ENCODE peak calls at places on chromosome 18, in ten cellular contexts. One of them, this sample, is unnamed.

GRCh38 chr18:54964741-54965140 is 5.5 kb upstream of the CCDC68 start:
- DNase-seq in activated T-cell treated with anti-CD3 and anti-CD28 coated beads for 1 hour: no peak
- DNase-seq in kidney tubule cell: no peak
- DNase-seq in smooth muscle cell of the brain vasculature: no peak
- DNase-seq in naive thymus-derived CD4-positive, alpha-beta T cell: no peak
- DNase-seq in Peyer's patch: no peak
- DNase-seq in SJSA1: no peak
- DNase-seq in heart left ventricle: no peak
- DNase-seq in CD4-positive, alpha-beta memory T cell: no peak
- DNase-seq in iris pigment epithelial cell: peak
- DNase-seq in this sample: no peak

GRCh38 chr18:48875942-48876511 is 74.7 kb downstream of the SMAD7 start:
- DNase-seq in activated T-cell treated with anti-CD3 and anti-CD28 coated beads for 1 hour: no peak
- DNase-seq in kidney tubule cell: peak
- DNase-seq in smooth muscle cell of the brain vasculature: no peak
- DNase-seq in naive thymus-derived CD4-positive, alpha-beta T cell: no peak
- DNase-seq in Peyer's patch: no peak
- DNase-seq in SJSA1: no peak
- DNase-seq in heart left ventricle: no peak
- DNase-seq in CD4-positive, alpha-beta memory T cell: no peak
- DNase-seq in iris pigment epithelial cell: no peak
- DNase-seq in this sample: no peak

GRCh38 chr18:63099026-63099840 is 220.3 kb downstream of the BCL2 start:
- DNase-seq in activated T-cell treated with anti-CD3 and anti-CD28 coated beads for 1 hour: no peak
- DNase-seq in kidney tubule cell: no peak
- DNase-seq in smooth muscle cell of the brain vasculature: no peak
- DNase-seq in naive thymus-derived CD4-positive, alpha-beta T cell: no peak
- DNase-seq in Peyer's patch: peak
- DNase-seq in SJSA1: no peak
- DNase-seq in heart left ventricle: no peak
- DNase-seq in CD4-positive, alpha-beta memory T cell: no peak
- DNase-seq in iris pigment epithelial cell: no peak
- DNase-seq in this sample: no peak

GRCh38 chr18:36831139-36831538 is 2.2 kb downstream of the KIAA1328 start:
- DNase-seq in activated T-cell treated with anti-CD3 and anti-CD28 coated beads for 1 hour: no peak
- DNase-seq in kidney tubule cell: peak
- DNase-seq in smooth muscle cell of the brain vasculature: no peak
- DNase-seq in naive thymus-derived CD4-positive, alpha-beta T cell: no peak
- DNase-seq in Peyer's patch: no peak
- DNase-seq in SJSA1: no peak
- DNase-seq in heart left ventricle: no peak
- DNase-seq in CD4-positive, alpha-beta memory T cell: no peak
- DNase-seq in iris pigment epithelial cell: peak
- DNase-seq in this sample: no peak

GRCh38 chr18:1014951-1015627 is 110.4 kb downstream of the ADCYAP1 start:
- DNase-seq in activated T-cell treated with anti-CD3 and anti-CD28 coated beads for 1 hour: no peak
- DNase-seq in kidney tubule cell: peak
- DNase-seq in smooth muscle cell of the brain vasculature: no peak
- DNase-seq in naive thymus-derived CD4-positive, alpha-beta T cell: no peak
- DNase-seq in Peyer's patch: no peak
- DNase-seq in SJSA1: peak
- DNase-seq in heart left ventricle: no peak
- DNase-seq in CD4-positive, alpha-beta memory T cell: no peak
- DNase-seq in iris pigment epithelial cell: peak
- DNase-seq in this sample: no peak

GRCh38 chr18:61628085-61628484 is 264.7 kb downstream of the RNF152 start:
- DNase-seq in activated T-cell treated with anti-CD3 and anti-CD28 coated beads for 1 hour: no peak
- DNase-seq in kidney tubule cell: peak
- DNase-seq in smooth muscle cell of the brain vasculature: no peak
- DNase-seq in naive thymus-derived CD4-positive, alpha-beta T cell: no peak
- DNase-seq in Peyer's patch: no peak
- DNase-seq in SJSA1: no peak
- DNase-seq in heart left ventricle: no peak
- DNase-seq in CD4-positive, alpha-beta memory T cell: no peak
- DNase-seq in iris pigment epithelial cell: peak
- DNase-seq in this sample: no peak

GRCh38 chr18:41939326-41939725 is 15.7 kb upstream of the PIK3C3 start:
- DNase-seq in activated T-cell treated with anti-CD3 and anti-CD28 coated beads for 1 hour: no peak
- DNase-seq in kidney tubule cell: peak
- DNase-seq in smooth muscle cell of the brain vasculature: no peak
- DNase-seq in naive thymus-derived CD4-positive, alpha-beta T cell: no peak
- DNase-seq in Peyer's patch: no peak
- DNase-seq in SJSA1: no peak
- DNase-seq in heart left ventricle: no peak
- DNase-seq in CD4-positive, alpha-beta memory T cell: no peak
- DNase-seq in iris pigment epithelial cell: peak
- DNase-seq in this sample: no peak

GRCh38 chr18:58394607-58395425 is 234.1 kb downstream of the ALPK2 start:
- DNase-seq in activated T-cell treated with anti-CD3 and anti-CD28 coated beads for 1 hour: no peak
- DNase-seq in kidney tubule cell: peak
- DNase-seq in smooth muscle cell of the brain vasculature: no peak
- DNase-seq in naive thymus-derived CD4-positive, alpha-beta T cell: no peak
- DNase-seq in Peyer's patch: no peak
- DNase-seq in SJSA1: no peak
- DNase-seq in heart left ventricle: no peak
- DNase-seq in CD4-positive, alpha-beta memory T cell: no peak
- DNase-seq in iris pigment epithelial cell: peak
- DNase-seq in this sample: no peak

GRCh38 chr18:74257083-74257482 is 34.7 kb downstream of the CYB5A start:
- DNase-seq in activated T-cell treated with anti-CD3 and anti-CD28 coated beads for 1 hour: no peak
- DNase-seq in kidney tubule cell: no peak
- DNase-seq in smooth muscle cell of the brain vasculature: no peak
- DNase-seq in naive thymus-derived CD4-positive, alpha-beta T cell: no peak
- DNase-seq in Peyer's patch: no peak
- DNase-seq in SJSA1: no peak
- DNase-seq in heart left ventricle: no peak
- DNase-seq in CD4-positive, alpha-beta memory T cell: no peak
- DNase-seq in iris pigment epithelial cell: no peak
- DNase-seq in this sample: no peak

GRCh38 chr18:51030537-51031258 is 685 bp downstream of the SMAD4 start:
- DNase-seq in activated T-cell treated with anti-CD3 and anti-CD28 coated beads for 1 hour: peak
- DNase-seq in kidney tubule cell: peak
- DNase-seq in smooth muscle cell of the brain vasculature: no peak
- DNase-seq in naive thymus-derived CD4-positive, alpha-beta T cell: peak
- DNase-seq in Peyer's patch: peak
- DNase-seq in SJSA1: peak
- DNase-seq in heart left ventricle: peak
- DNase-seq in CD4-positive, alpha-beta memory T cell: peak
- DNase-seq in iris pigment epithelial cell: peak
- DNase-seq in this sample: no peak

GRCh38 chr18:35345460-35345921 is 1.3 kb upstream of the ZNF24 start:
- DNase-seq in activated T-cell treated with anti-CD3 and anti-CD28 coated beads for 1 hour: no peak
- DNase-seq in kidney tubule cell: peak
- DNase-seq in smooth muscle cell of the brain vasculature: no peak
- DNase-seq in naive thymus-derived CD4-positive, alpha-beta T cell: no peak
- DNase-seq in Peyer's patch: no peak
- DNase-seq in SJSA1: no peak
- DNase-seq in heart left ventricle: no peak
- DNase-seq in CD4-positive, alpha-beta memory T cell: no peak
- DNase-seq in iris pigment epithelial cell: peak
- DNase-seq in this sample: no peak

GRCh38 chr18:28735731-28736130 is 558.8 kb upstream of the CDH2 start:
- DNase-seq in activated T-cell treated with anti-CD3 and anti-CD28 coated beads for 1 hour: no peak
- DNase-seq in kidney tubule cell: peak
- DNase-seq in smooth muscle cell of the brain vasculature: no peak
- DNase-seq in naive thymus-derived CD4-positive, alpha-beta T cell: no peak
- DNase-seq in Peyer's patch: no peak
- DNase-seq in SJSA1: no peak
- DNase-seq in heart left ventricle: no peak
- DNase-seq in CD4-positive, alpha-beta memory T cell: no peak
- DNase-seq in iris pigment epithelial cell: peak
- DNase-seq in this sample: no peak

GRCh38 chr18:74064510-74064909 is 83.1 kb downstream of the FBXO15 start:
- DNase-seq in activated T-cell treated with anti-CD3 and anti-CD28 coated beads for 1 hour: no peak
- DNase-seq in kidney tubule cell: no peak
- DNase-seq in smooth muscle cell of the brain vasculature: no peak
- DNase-seq in naive thymus-derived CD4-positive, alpha-beta T cell: peak
- DNase-seq in Peyer's patch: no peak
- DNase-seq in SJSA1: no peak
- DNase-seq in heart left ventricle: no peak
- DNase-seq in CD4-positive, alpha-beta memory T cell: no peak
- DNase-seq in iris pigment epithelial cell: no peak
- DNase-seq in this sample: no peak

GRCh38 chr18:22280453-22280750 is 111.0 kb downstream of the GATA6 start:
- DNase-seq in activated T-cell treated with anti-CD3 and anti-CD28 coated beads for 1 hour: no peak
- DNase-seq in kidney tubule cell: no peak
- DNase-seq in smooth muscle cell of the brain vasculature: no peak
- DNase-seq in naive thymus-derived CD4-positive, alpha-beta T cell: no peak
- DNase-seq in Peyer's patch: no peak
- DNase-seq in SJSA1: peak
- DNase-seq in heart left ventricle: no peak
- DNase-seq in CD4-positive, alpha-beta memory T cell: no peak
- DNase-seq in iris pigment epithelial cell: no peak
- DNase-seq in this sample: no peak

GRCh38 chr18:67199993-67200617 is 316.4 kb downstream of the DSEL start:
- DNase-seq in activated T-cell treated with anti-CD3 and anti-CD28 coated beads for 1 hour: no peak
- DNase-seq in kidney tubule cell: peak
- DNase-seq in smooth muscle cell of the brain vasculature: peak
- DNase-seq in naive thymus-derived CD4-positive, alpha-beta T cell: peak
- DNase-seq in Peyer's patch: no peak
- DNase-seq in SJSA1: peak
- DNase-seq in heart left ventricle: no peak
- DNase-seq in CD4-positive, alpha-beta memory T cell: peak
- DNase-seq in iris pigment epithelial cell: peak
- DNase-seq in this sample: peak

GRCh38 chr18:79897940-79898625 is 53.4 kb downstream of the SLC66A2 start:
- DNase-seq in activated T-cell treated with anti-CD3 and anti-CD28 coated beads for 1 hour: no peak
- DNase-seq in kidney tubule cell: no peak
- DNase-seq in smooth muscle cell of the brain vasculature: no peak
- DNase-seq in naive thymus-derived CD4-positive, alpha-beta T cell: no peak
- DNase-seq in Peyer's patch: peak
- DNase-seq in SJSA1: no peak
- DNase-seq in heart left ventricle: no peak
- DNase-seq in CD4-positive, alpha-beta memory T cell: no peak
- DNase-seq in iris pigment epithelial cell: no peak
- DNase-seq in this sample: no peak

GRCh38 chr18:32366586-32367538 is 103.8 kb downstream of the GAREM1 start:
- DNase-seq in activated T-cell treated with anti-CD3 and anti-CD28 coated beads for 1 hour: no peak
- DNase-seq in kidney tubule cell: peak
- DNase-seq in smooth muscle cell of the brain vasculature: no peak
- DNase-seq in naive thymus-derived CD4-positive, alpha-beta T cell: no peak
- DNase-seq in Peyer's patch: no peak
- DNase-seq in SJSA1: peak
- DNase-seq in heart left ventricle: no peak
- DNase-seq in CD4-positive, alpha-beta memory T cell: no peak
- DNase-seq in iris pigment epithelial cell: peak
- DNase-seq in this sample: no peak

GRCh38 chr18:35616664-35617423 is 35.3 kb downstream of the GALNT1 start:
- DNase-seq in activated T-cell treated with anti-CD3 and anti-CD28 coated beads for 1 hour: peak
- DNase-seq in kidney tubule cell: peak
- DNase-seq in smooth muscle cell of the brain vasculature: peak
- DNase-seq in naive thymus-derived CD4-positive, alpha-beta T cell: peak
- DNase-seq in Peyer's patch: no peak
- DNase-seq in SJSA1: peak
- DNase-seq in heart left ventricle: peak
- DNase-seq in CD4-positive, alpha-beta memory T cell: peak
- DNase-seq in iris pigment epithelial cell: peak
- DNase-seq in this sample: no peak

GRCh38 chr18:41842886-41843285 is 112.1 kb upstream of the PIK3C3 start:
- DNase-seq in activated T-cell treated with anti-CD3 and anti-CD28 coated beads for 1 hour: no peak
- DNase-seq in kidney tubule cell: peak
- DNase-seq in smooth muscle cell of the brain vasculature: no peak
- DNase-seq in naive thymus-derived CD4-positive, alpha-beta T cell: no peak
- DNase-seq in Peyer's patch: no peak
- DNase-seq in SJSA1: no peak
- DNase-seq in heart left ventricle: no peak
- DNase-seq in CD4-positive, alpha-beta memory T cell: no peak
- DNase-seq in iris pigment epithelial cell: peak
- DNase-seq in this sample: no peak

GRCh38 chr18:41096504-41096903 is 858.5 kb upstream of the PIK3C3 start:
- DNase-seq in activated T-cell treated with anti-CD3 and anti-CD28 coated beads for 1 hour: no peak
- DNase-seq in kidney tubule cell: peak
- DNase-seq in smooth muscle cell of the brain vasculature: no peak
- DNase-seq in naive thymus-derived CD4-positive, alpha-beta T cell: no peak
- DNase-seq in Peyer's patch: no peak
- DNase-seq in SJSA1: no peak
- DNase-seq in heart left ventricle: no peak
- DNase-seq in CD4-positive, alpha-beta memory T cell: no peak
- DNase-seq in iris pigment epithelial cell: peak
- DNase-seq in this sample: peak

GRCh38 chr18:7941533-7941932 is 374.4 kb downstream of the PTPRM start:
- DNase-seq in activated T-cell treated with anti-CD3 and anti-CD28 coated beads for 1 hour: no peak
- DNase-seq in kidney tubule cell: peak
- DNase-seq in smooth muscle cell of the brain vasculature: no peak
- DNase-seq in naive thymus-derived CD4-positive, alpha-beta T cell: no peak
- DNase-seq in Peyer's patch: peak
- DNase-seq in SJSA1: no peak
- DNase-seq in heart left ventricle: peak
- DNase-seq in CD4-positive, alpha-beta memory T cell: no peak
- DNase-seq in iris pigment epithelial cell: no peak
- DNase-seq in this sample: no peak

GRCh38 chr18:63216911-63217311 is 102.7 kb downstream of the BCL2 start:
- DNase-seq in activated T-cell treated with anti-CD3 and anti-CD28 coated beads for 1 hour: no peak
- DNase-seq in kidney tubule cell: no peak
- DNase-seq in smooth muscle cell of the brain vasculature: no peak
- DNase-seq in naive thymus-derived CD4-positive, alpha-beta T cell: peak
- DNase-seq in Peyer's patch: no peak
- DNase-seq in SJSA1: peak
- DNase-seq in heart left ventricle: no peak
- DNase-seq in CD4-positive, alpha-beta memory T cell: peak
- DNase-seq in iris pigment epithelial cell: no peak
- DNase-seq in this sample: no peak

GRCh38 chr18:76374330-76375281 is 120.4 kb downstream of the ZNF516 start:
- DNase-seq in activated T-cell treated with anti-CD3 and anti-CD28 coated beads for 1 hour: no peak
- DNase-seq in kidney tubule cell: no peak
- DNase-seq in smooth muscle cell of the brain vasculature: no peak
- DNase-seq in naive thymus-derived CD4-positive, alpha-beta T cell: peak
- DNase-seq in Peyer's patch: no peak
- DNase-seq in SJSA1: no peak
- DNase-seq in heart left ventricle: no peak
- DNase-seq in CD4-positive, alpha-beta memory T cell: peak
- DNase-seq in iris pigment epithelial cell: no peak
- DNase-seq in this sample: no peak

GRCh38 chr18:45920367-45920766 is 46.8 kb downstream of the EPG5 start:
- DNase-seq in activated T-cell treated with anti-CD3 and anti-CD28 coated beads for 1 hour: no peak
- DNase-seq in kidney tubule cell: peak
- DNase-seq in smooth muscle cell of the brain vasculature: peak
- DNase-seq in naive thymus-derived CD4-positive, alpha-beta T cell: no peak
- DNase-seq in Peyer's patch: peak
- DNase-seq in SJSA1: no peak
- DNase-seq in heart left ventricle: peak
- DNase-seq in CD4-positive, alpha-beta memory T cell: no peak
- DNase-seq in iris pigment epithelial cell: peak
- DNase-seq in this sample: peak

GRCh38 chr18:616380-616995 is 19.7 kb downstream of the CLUL1 start:
- DNase-seq in activated T-cell treated with anti-CD3 and anti-CD28 coated beads for 1 hour: no peak
- DNase-seq in kidney tubule cell: peak
- DNase-seq in smooth muscle cell of the brain vasculature: peak
- DNase-seq in naive thymus-derived CD4-positive, alpha-beta T cell: peak
- DNase-seq in Peyer's patch: no peak
- DNase-seq in SJSA1: no peak
- DNase-seq in heart left ventricle: no peak
- DNase-seq in CD4-positive, alpha-beta memory T cell: peak
- DNase-seq in iris pigment epithelial cell: peak
- DNase-seq in this sample: peak

GRCh38 chr18:49851624-49852023 is 38.3 kb upstream of the ACAA2 start:
- DNase-seq in activated T-cell treated with anti-CD3 and anti-CD28 coated beads for 1 hour: no peak
- DNase-seq in kidney tubule cell: no peak
- DNase-seq in smooth muscle cell of the brain vasculature: no peak
- DNase-seq in naive thymus-derived CD4-positive, alpha-beta T cell: no peak
- DNase-seq in Peyer's patch: no peak
- DNase-seq in SJSA1: no peak
- DNase-seq in heart left ventricle: no peak
- DNase-seq in CD4-positive, alpha-beta memory T cell: no peak
- DNase-seq in iris pigment epithelial cell: no peak
- DNase-seq in this sample: no peak

GRCh38 chr18:58452392-58453166 is 176.3 kb downstream of the ALPK2 start:
- DNase-seq in activated T-cell treated with anti-CD3 and anti-CD28 coated beads for 1 hour: no peak
- DNase-seq in kidney tubule cell: no peak
- DNase-seq in smooth muscle cell of the brain vasculature: no peak
- DNase-seq in naive thymus-derived CD4-positive, alpha-beta T cell: no peak
- DNase-seq in Peyer's patch: no peak
- DNase-seq in SJSA1: no peak
- DNase-seq in heart left ventricle: no peak
- DNase-seq in CD4-positive, alpha-beta memory T cell: no peak
- DNase-seq in iris pigment epithelial cell: no peak
- DNase-seq in this sample: no peak

GRCh38 chr18:36974686-36975085 is 145.8 kb downstream of the KIAA1328 start:
- DNase-seq in activated T-cell treated with anti-CD3 and anti-CD28 coated beads for 1 hour: no peak
- DNase-seq in kidney tubule cell: no peak
- DNase-seq in smooth muscle cell of the brain vasculature: no peak
- DNase-seq in naive thymus-derived CD4-positive, alpha-beta T cell: no peak
- DNase-seq in Peyer's patch: no peak
- DNase-seq in SJSA1: no peak
- DNase-seq in heart left ventricle: no peak
- DNase-seq in CD4-positive, alpha-beta memory T cell: no peak
- DNase-seq in iris pigment epithelial cell: no peak
- DNase-seq in this sample: no peak

This sample was measured in NCI-H524 treated with DMSO at 0.1 percent for 48 hours.